ENCODE peak calls at places on chromosomes 5 and 9, in seven cellular contexts. C is RWPE1, M is IMR-90, E is HFFc6, A is MCF 10A, L is stomach, O is kidney epithelial cell. Q is an unnamed sample.

GRCh38 chr5:149497357-149497756 is 53.9 kb downstream of the CSNK1A1 start:
- DNase-seq in C (no peak), M (peak; percentile 98), E (peak; percentile 90), A (no peak), L (no peak), O (no peak), Q (no peak)

GRCh38 chr9:81389569-81389993 is 299.8 kb downstream of the TLE1 start:
- DNase-seq in C (peak; percentile 93), M (peak; percentile 99), E (peak; percentile 97), A (peak; percentile 95), L (no peak), O (peak; percentile 98), Q (peak; percentile 94)

GRCh38 chr5:82735160-82735789 is 341.9 kb downstream of the TMEM167A start:
- DNase-seq in C (peak; percentile 69), M (peak; percentile 5), E (no peak), A (peak; percentile 34), L (no peak), O (peak; percentile 25), Q (no peak)

GRCh38 chr5:16937023-16937379 is 913 bp upstream of the MYO10 start:
- DNase-seq in C (peak; percentile 78), M (no peak), E (no peak), A (peak; percentile 74), L (peak; percentile 77), O (no peak), Q (no peak)

GRCh38 chr5:127254729-127255284 is 35.8 kb upstream of the MEGF10 start:
- DNase-seq in C (peak; percentile 16), M (peak; percentile 78), E (peak; percentile 44), A (peak; percentile 31), L (no peak), O (peak; percentile 18), Q (no peak)

GRCh38 chr5:111070272-111071134 is 1.0 kb upstream of the TSLP start:
- DNase-seq in C (no peak), M (no peak), E (peak; percentile 10), A (no peak), L (peak; percentile 26), O (no peak), Q (no peak)

GRCh38 chr5:17807069-17807468 is 172.8 kb downstream of the TAF11L14 start:
- DNase-seq in C (no peak), M (no peak), E (no peak), A (no peak), L (no peak), O (no peak), Q (no peak)

GRCh38 chr5:30040483-30041116 is 1152.9 kb upstream of the CDH6 start:
- DNase-seq in C (peak; percentile 39), M (peak; percentile 31), E (peak; percentile 3), A (peak; percentile 84), L (no peak), O (peak; percentile 12), Q (no peak)

GRCh38 chr9:14211564-14211963 is 102.4 kb downstream of the NFIB start:
- DNase-seq in C (no peak), M (no peak), E (no peak), A (no peak), L (no peak), O (no peak), Q (no peak)

GRCh38 chr9:109286571-109286977 is 34.3 kb downstream of the EPB41L4B start:
- DNase-seq in C (peak; percentile 87), M (peak; percentile 33), E (peak; percentile 62), A (peak; percentile 77), L (no peak), O (no peak), Q (peak; percentile 46)

GRCh38 chr5:122880749-122881148 is 35.3 kb downstream of the SNX24 start:
- DNase-seq in C (no peak), M (no peak), E (no peak), A (no peak), L (no peak), O (no peak), Q (no peak)

GRCh38 chr9:127548352-127548878 is 63.7 kb upstream of the STXBP1 start:
- DNase-seq in C (no peak), M (no peak), E (no peak), A (no peak), L (no peak), O (no peak), Q (no peak)

GRCh38 chr9:127550277-127550676 is 61.8 kb upstream of the STXBP1 start:
- DNase-seq in C (no peak), M (no peak), E (no peak), A (no peak), L (no peak), O (no peak), Q (no peak)

GRCh38 chr9:127550751-127551150 is 61.3 kb upstream of the STXBP1 start:
- DNase-seq in C (no peak), M (no peak), E (no peak), A (no peak), L (peak; percentile 70), O (no peak), Q (no peak)

GRCh38 chr9:127549218-127549617 is 62.9 kb upstream of the STXBP1 start:
- DNase-seq in C (no peak), M (no peak), E (no peak), A (no peak), L (no peak), O (no peak), Q (no peak)

GRCh38 chr9:127549771-127550170 is 62.3 kb upstream of the STXBP1 start:
- DNase-seq in C (no peak), M (no peak), E (no peak), A (no peak), L (no peak), O (no peak), Q (no peak)
- TF ChIP-seq CTCF in C (no peak), M (no peak), E (no peak), A (no peak), L (no peak), O (no peak), Q (no peak)

GRCh38 chr9:130321082-130321481 is 55.5 kb downstream of the HMCN2 start:
- DNase-seq in C (no peak), M (no peak), E (no peak), A (no peak), L (no peak), O (no peak), Q (no peak)

GRCh38 chr9:130319300-130319699 is 53.7 kb downstream of the HMCN2 start:
- DNase-seq in C (no peak), M (no peak), E (no peak), A (no peak), L (no peak), O (no peak), Q (no peak)

GRCh38 chr9:130321539-130321938 is 56.0 kb downstream of the HMCN2 start:
- DNase-seq in C (no peak), M (no peak), E (no peak), A (no peak), L (no peak), O (no peak), Q (no peak)

GRCh38 chr9:130319944-130320696 is 54.6 kb downstream of the HMCN2 start:
- DNase-seq in C (no peak), M (no peak), E (no peak), A (no peak), L (no peak), O (no peak), Q (no peak)

GRCh38 chr9:130320697-130321080 is 55.1 kb downstream of the HMCN2 start:
- DNase-seq in C (peak; percentile 62), M (no peak), E (no peak), A (peak; percentile 31), L (no peak), O (no peak), Q (no peak)
- TF ChIP-seq CTCF in C (peak; percentile 39), M (no peak), E (no peak), A (no peak), L (no peak), O (peak; percentile 9), Q (no peak)

DNA sequence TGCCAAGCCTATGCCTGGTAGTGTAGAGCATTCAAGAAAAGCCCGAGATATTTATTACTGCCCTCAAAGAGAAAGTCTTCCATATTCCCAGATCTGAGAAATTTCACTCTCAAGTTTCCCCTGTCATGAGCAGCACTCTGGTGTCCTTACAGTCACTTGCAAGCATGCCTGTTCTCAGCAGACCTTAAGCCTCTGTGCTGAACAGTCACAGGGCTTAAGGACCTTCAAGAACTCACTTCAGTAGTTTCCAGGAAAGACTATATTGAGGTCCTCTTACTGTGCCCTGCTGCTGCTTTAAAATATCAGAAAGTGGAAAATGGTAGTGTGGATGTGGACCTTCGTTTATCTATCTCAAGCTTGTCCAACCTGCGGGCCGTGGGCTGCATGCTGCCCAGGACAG is 53.5 kb downstream of the DNAJC21 start:
- DNase-seq in C (no peak), M (no peak), E (no peak), A (no peak), L (no peak), O (no peak), Q (no peak)
- TF ChIP-seq CTCF in C (no peak), M (no peak), E (no peak), A (no peak), L (no peak), O (no peak), Q (no peak)

GRCh38 chr5:117326997-117327396 is 752.4 kb upstream of the SEMA6A start:
- DNase-seq in C (no peak), M (no peak), E (no peak), A (no peak), L (no peak), O (no peak), Q (no peak)
- TF ChIP-seq CTCF in C (no peak), M (no peak), E (no peak), A (no peak), L (no peak), O (no peak), Q (no peak)

GRCh38 chr5:98205691-98206461 is 567.6 kb upstream of the RGMB start:
- DNase-seq in C (peak; percentile 62), M (peak; percentile 43), E (no peak), A (peak; percentile 25), L (no peak), O (peak; percentile 89), Q (no peak)
- TF ChIP-seq CTCF in C (no peak), M (no peak), E (no peak), A (no peak), L (no peak), O (no peak), Q (no peak)

DNA sequence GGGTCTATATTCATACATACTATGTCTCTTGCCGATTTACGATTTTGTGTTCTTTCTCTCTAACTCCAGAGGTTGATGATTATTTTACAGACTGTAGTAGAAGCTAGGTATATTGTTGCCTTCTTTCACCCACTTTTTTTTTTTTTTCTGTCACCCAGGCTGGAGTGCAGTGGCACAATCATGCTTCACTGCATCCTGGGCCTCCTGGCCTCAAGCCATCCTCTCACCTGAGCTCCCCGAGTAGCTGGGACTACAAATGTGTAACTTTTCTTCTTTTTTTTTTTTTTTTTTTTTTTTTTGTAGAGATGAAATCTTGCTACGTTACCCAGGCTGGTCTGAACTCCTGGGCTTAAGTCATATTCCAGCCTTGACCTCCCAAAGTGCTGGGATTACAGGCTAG is 96.2 kb downstream of the CHSY3 start:
- DNase-seq in C (no peak), M (no peak), E (no peak), A (no peak), L (no peak), O (no peak), Q (no peak)
- TF ChIP-seq CTCF in C (no peak), M (no peak), E (no peak), A (no peak), L (no peak), O (no peak), Q (no peak)

DNA sequence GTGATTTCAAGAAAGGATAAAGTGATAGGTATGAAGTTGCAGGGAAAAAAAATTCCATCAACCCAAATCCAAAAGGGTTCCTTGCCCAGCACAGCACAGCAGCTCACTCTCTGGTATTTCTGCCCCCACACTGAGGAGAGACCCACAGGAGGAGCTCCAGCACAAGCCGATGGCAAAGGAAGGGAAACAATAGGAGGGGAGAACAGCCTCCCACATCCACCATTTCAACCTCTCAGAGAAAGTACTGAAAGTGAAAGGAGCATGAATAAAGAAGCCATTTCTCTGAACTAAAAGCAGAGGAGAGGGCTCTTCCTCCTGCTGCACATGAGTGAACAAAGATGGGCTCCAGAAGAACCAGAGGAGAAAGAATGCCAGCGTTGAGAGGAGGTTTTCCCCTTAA is 54.9 kb upstream of the ZSWIM6 start:
- DNase-seq in C (no peak), M (peak; percentile 64), E (peak; percentile 32), A (peak; percentile 34), L (no peak), O (no peak), Q (no peak)
- TF ChIP-seq CTCF in C (no peak), M (peak; percentile 54), E (peak; percentile 37), A (no peak), L (no peak), O (peak; percentile 44), Q (peak; percentile 49)

Q was measured in AG09309.